ENCODE peak calls at places on chromosomes 12 and 14, in six cellular contexts. U, Z, A, E, O and M are unnamed samples.

GRCh38 chr12:126936181-126936851 is 1330.7 kb upstream of the TMEM132C start:
- DNase-seq in A (no peak), U (no peak), O (peak), Z (peak), E (no peak), M (peak)

GRCh38 chr14:67704484-67705089 is 2.9 kb downstream of the RDH12 start:
- DNase-seq in A (no peak), E (no peak), U (peak), Z (peak), O (no peak), M (peak)

GRCh38 chr12:63064080-63064479 is 86.9 kb downstream of the AVPR1A start:
- DNase-seq in A (no peak), Z (no peak), U (no peak), E (no peak), O (no peak), M (no peak)

GRCh38 chr14:96424104-96424989 is 32.4 kb downstream of the AK7 start:
- DNase-seq in A (no peak), U (no peak), O (peak), Z (peak), E (no peak), M (peak)

GRCh38 chr12:2691001-2691339 is 103.8 kb upstream of the FKBP4 start:
- DNase-seq in Z (no peak), O (no peak), A (peak), U (peak), E (no peak), M (no peak)

GRCh38 chr12:53995311-53996187 is 4.4 kb upstream of the HOXC9 start:
- DNase-seq in Z (no peak), U (no peak), E (no peak), A (no peak), O (peak), M (no peak)

GRCh38 chr14:22980672-22981089 is 1.7 kb downstream of the AJUBA start:
- DNase-seq in E (no peak), A (no peak), O (no peak), U (no peak), Z (no peak), M (peak)

GRCh38 chr12:26452511-26452910 is 257.1 kb downstream of the SSPN start:
- DNase-seq in O (no peak), Z (no peak), U (no peak), E (no peak), A (no peak), M (no peak)

GRCh38 chr14:64388533-64389243 is 535 bp downstream of the MTHFD1 start:
- DNase-seq in Z (no peak), U (no peak), O (no peak), A (peak), E (no peak), M (peak)

GRCh38 chr12:121789800-121790748 is 3.4 kb downstream of the RHOF start:
- DNase-seq in U (peak), A (peak), Z (peak), O (peak), E (peak), M (no peak)

GRCh38 chr14:79598339-79598738 is 613.0 kb downstream of the DIO2 start:
- DNase-seq in Z (no peak), U (no peak), E (no peak), O (no peak), A (no peak), M (no peak)

GRCh38 chr14:103688906-103689902 is 26.0 kb downstream of the XRCC3 start:
- DNase-seq in A (no peak), Z (peak), U (no peak), E (no peak), O (peak), M (peak)

GRCh38 chr12:75784591-75784990 is 247.0 kb downstream of the PHLDA1 start:
- DNase-seq in A (no peak), O (peak), U (no peak), E (peak), Z (no peak), M (peak)

GRCh38 chr12:39697108-39697507 is 77.5 kb upstream of the ABCD2 start:
- DNase-seq in Z (no peak), U (no peak), E (no peak), A (no peak), O (no peak), M (no peak)

GRCh38 chr12:118025168-118025567 is 8.7 kb downstream of the RFC5 start:
- DNase-seq in E (no peak), U (no peak), O (no peak), Z (no peak), A (no peak), M (no peak)

GRCh38 chr14:90628825-90629224 is 187.4 kb downstream of the TTC7B start:
- DNase-seq in U (no peak), Z (no peak), E (no peak), O (peak), A (no peak), M (no peak)

GRCh38 chr12:2108166-2108565 is 55.4 kb downstream of the CACNA1C start:
- DNase-seq in E (no peak), A (no peak), U (no peak), Z (no peak), O (no peak), M (no peak)

GRCh38 chr12:76266797-76267196 is 81.4 kb downstream of the BBS10 start:
- DNase-seq in O (peak), A (no peak), E (no peak), Z (no peak), U (no peak), M (peak)

GRCh38 chr12:33245459-33245858 is 194.2 kb downstream of the SYT10 start:
- DNase-seq in U (no peak), O (no peak), Z (no peak), E (no peak), A (no peak), M (no peak)

GRCh38 chr12:124651508-124652273 is 84.3 kb upstream of the NCOR2 start:
- DNase-seq in U (no peak), A (no peak), O (peak), E (no peak), Z (no peak), M (no peak)

GRCh38 chr14:99612065-99612736 is 8.2 kb upstream of the CCDC85C start:
- DNase-seq in E (no peak), O (no peak), Z (no peak), A (no peak), U (no peak), M (no peak)

GRCh38 chr12:129789921-129790320 is 113.9 kb downstream of the TMEM132D start:
- DNase-seq in E (no peak), U (no peak), O (no peak), A (no peak), Z (no peak), M (no peak)

GRCh38 chr14:79278798-79279644 is 932.3 kb downstream of the DIO2 start:
- DNase-seq in A (no peak), U (no peak), E (no peak), O (peak), Z (no peak), M (peak)

GRCh38 chr14:73244541-73244940 is 7.2 kb downstream of the PAPLN start:
- DNase-seq in U (no peak), Z (no peak), E (no peak), O (no peak), A (no peak), M (no peak)

GRCh38 chr14:26938054-26938453 is 340.2 kb upstream of the NOVA1 start:
- DNase-seq in U (no peak), E (no peak), O (no peak), A (no peak), Z (no peak), M (no peak)

GRCh38 chr14:75254901-75255300 is 23.7 kb upstream of the FOS start:
- DNase-seq in U (no peak), E (no peak), A (no peak), O (no peak), Z (no peak), M (peak)

GRCh38 chr14:54570651-54571415 is 3.9 kb downstream of the SAMD4A start:
- DNase-seq in A (no peak), Z (no peak), E (no peak), O (no peak), U (no peak), M (no peak)

GRCh38 chr14:99671230-99672224 is 12.6 kb upstream of the CYP46A1 start:
- DNase-seq in O (no peak), E (no peak), U (no peak), A (no peak), Z (no peak), M (no peak)

GRCh38 chr14:22748691-22749090 is 17.8 kb upstream of the OXA1L start:
- DNase-seq in U (no peak), Z (no peak), A (no peak), O (no peak), E (no peak), M (no peak)

GRCh38 chr14:70045715-70046535 is 142.8 kb downstream of the SLC8A3 start:
- DNase-seq in O (peak), E (no peak), U (no peak), A (no peak), Z (no peak), M (peak)